ENCODE peak calls at places on chromosome 18, in four cellular contexts. C is foreskin fibroblast, W is left ventricle myocardium inferior, H is lower lobe of right lung. O is an unnamed sample.

GRCh38 chr18:23422751-23423418 is 30.2 kb upstream of the RIOK3 start:
- DNase-seq in W (peak), H (peak), C (peak), O (no peak)

GRCh38 chr18:35577045-35577848 is 4.3 kb upstream of the GALNT1 start:
- DNase-seq in C (no peak), W (no peak), H (no peak), O (no peak)

GRCh38 chr18:499351-500229 is 911 bp downstream of the COLEC12 start:
- DNase-seq in C (peak), W (no peak), H (peak), O (peak)

GRCh38 chr18:75238100-75238499 is 27.5 kb downstream of the TSHZ1 start:
- DNase-seq in C (peak), W (no peak), H (no peak), O (no peak)

GRCh38 chr18:25248755-25249154 is 103.2 kb downstream of the ZNF521 start:
- DNase-seq in W (no peak), C (no peak), H (no peak), O (no peak)

GRCh38 chr18:57921708-57922107 is 118.6 kb upstream of the ATP8B1 start:
- DNase-seq in W (no peak), H (no peak), C (peak), O (no peak)

GRCh38 chr18:56000041-56000440 is 412.0 kb upstream of the TCF4 start:
- DNase-seq in C (peak), W (no peak), H (no peak), O (no peak)

GRCh38 chr18:42068030-42068429 is 113.0 kb downstream of the PIK3C3 start:
- DNase-seq in H (no peak), C (no peak), W (no peak), O (no peak)

GRCh38 chr18:43661570-43661969 is 384.3 kb upstream of the SYT4 start:
- DNase-seq in C (peak), W (no peak), H (no peak), O (peak)

GRCh38 chr18:52615943-52616342 is 275.9 kb downstream of the DCC start:
- DNase-seq in C (no peak), W (no peak), H (no peak), O (no peak)

GRCh38 chr18:24704921-24705620 is 244.6 kb downstream of the HRH4 start:
- DNase-seq in W (no peak), C (peak), H (no peak), O (peak)

GRCh38 chr18:45874501-45875184 is 49.2 kb downstream of the SIGLEC15 start:
- DNase-seq in H (no peak), C (no peak), W (no peak), O (no peak)

GRCh38 chr18:21632393-21632792 is 20.3 kb downstream of the SNRPD1 start:
- DNase-seq in H (no peak), C (no peak), W (no peak), O (no peak)
- TF ChIP-seq CTCF in H (no peak), C (no peak), W (no peak), O (peak)

GRCh38 chr18:37956020-37956419 is 390.4 kb upstream of the CELF4 start:
- DNase-seq in C (no peak), W (no peak), H (no peak), O (no peak)
- H3K4me3 ChIP-seq in C (no peak), W (no peak), H (no peak), O (no peak)

GRCh38 chr18:7177131-7177744 is 53.7 kb upstream of the LRRC30 start:
- DNase-seq in W (no peak), C (peak), H (no peak), O (peak)
- TF ChIP-seq CTCF in W (peak), C (peak), H (peak), O (peak)

DNA sequence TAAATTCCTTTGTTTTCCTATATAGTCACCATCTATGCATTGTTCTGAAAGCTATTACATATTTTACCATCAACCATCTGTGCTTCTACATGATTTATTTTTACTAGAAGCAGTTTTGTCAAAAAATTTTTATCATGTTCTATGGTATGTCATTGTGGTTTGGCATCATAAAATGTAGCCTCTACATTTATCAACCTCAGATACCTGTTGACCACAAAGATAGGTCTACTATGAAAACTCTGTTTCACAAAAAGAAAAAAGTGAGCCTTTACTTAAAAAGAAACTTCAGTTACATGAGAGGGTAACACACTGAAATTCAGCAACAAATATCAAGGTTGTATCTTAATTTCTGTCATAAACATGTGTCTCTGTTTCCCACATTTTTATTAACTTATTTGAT is 3.7 kb downstream of the BCL2 start:
- DNase-seq in C (no peak), H (no peak), W (no peak), O (no peak)
- H3K4me3 ChIP-seq in C (no peak), H (no peak), W (no peak), O (no peak)

GRCh38 chr18:51029694-51030536 is at the start of gene SMAD4:
- DNase-seq in W (peak), H (peak), C (peak), O (peak)
- TF ChIP-seq CTCF in W (no peak), H (no peak), C (no peak), O (no peak)

DNA sequence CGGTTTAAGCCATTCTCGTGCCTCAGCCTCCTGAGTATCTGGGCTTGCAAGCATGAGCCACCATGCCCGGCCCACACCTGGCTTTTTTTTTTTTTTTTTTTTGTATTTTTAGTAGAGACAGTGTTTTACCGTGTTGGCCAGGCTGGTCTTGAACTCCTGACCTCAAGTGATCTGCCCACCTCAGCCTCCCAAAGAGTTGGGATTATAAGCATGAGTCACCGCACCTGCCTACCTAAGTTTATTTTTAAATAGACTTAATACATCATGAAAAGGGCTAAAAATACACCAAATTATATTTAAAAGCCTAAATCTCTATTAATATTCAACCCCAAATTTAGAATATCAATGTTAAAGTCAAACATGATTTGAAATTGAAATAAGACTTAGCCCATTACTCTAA is 250.8 kb upstream of the MC4R start:
- DNase-seq in W (no peak), H (no peak), C (no peak), O (no peak)
- H3K4me3 ChIP-seq in W (no peak), H (no peak), C (no peak), O (no peak)

DNA sequence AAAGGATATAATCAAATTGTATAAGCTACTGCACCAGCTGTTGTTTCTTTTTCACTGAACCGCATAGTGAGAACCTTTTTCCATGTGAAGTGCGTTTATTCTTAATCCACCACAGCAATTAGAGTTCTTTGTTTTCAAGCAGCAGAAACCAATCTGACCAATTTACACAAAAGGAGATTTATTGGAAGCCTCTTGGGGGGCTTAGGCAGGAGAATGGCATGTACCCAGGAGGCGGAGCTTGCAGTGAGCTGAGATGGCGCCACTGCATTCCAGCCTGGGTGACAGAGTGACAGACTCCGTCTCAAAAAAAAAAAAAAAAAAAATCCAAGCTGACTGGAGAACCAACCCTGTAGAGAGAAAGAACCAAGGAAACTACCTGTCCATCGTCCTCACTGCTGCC is 10.0 kb downstream of the ADNP2 start:
- DNase-seq in W (no peak), H (no peak), C (no peak), O (no peak)
- TF ChIP-seq CTCF in W (no peak), H (no peak), C (no peak), O (no peak)

DNA sequence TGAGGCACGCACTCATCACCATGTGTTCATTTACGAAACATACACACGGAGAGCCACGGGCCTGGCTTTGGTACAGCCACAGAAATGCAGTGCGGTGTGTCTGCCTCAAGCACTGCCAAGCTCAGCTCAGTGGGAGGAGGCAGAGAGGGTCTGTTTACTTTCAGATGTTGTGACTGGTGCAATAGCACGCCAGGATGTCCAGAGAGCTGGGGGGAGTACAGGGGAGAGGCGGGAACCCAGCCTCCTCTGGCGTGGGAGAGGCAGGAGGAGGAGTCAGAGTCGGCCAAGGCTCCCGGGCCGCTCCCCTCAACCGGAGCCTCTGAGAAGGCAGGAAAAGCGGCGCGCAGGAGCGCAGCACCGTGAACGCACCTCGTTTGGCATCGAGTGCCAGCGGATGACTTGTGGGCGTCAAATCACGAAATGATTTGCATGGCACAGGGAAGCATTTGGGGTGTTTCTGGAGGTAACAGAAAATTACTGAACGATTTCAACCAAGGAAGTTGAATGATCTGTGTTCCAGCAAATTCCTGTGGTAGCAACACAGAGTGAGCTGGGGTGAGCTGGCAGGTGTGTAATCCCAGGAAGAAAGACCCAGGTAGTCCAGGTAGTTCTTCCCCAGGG is 143.0 kb downstream of the ZNF516 start:
- DNase-seq in W (peak), C (peak), H (no peak), O (peak)
- H3K4me3 ChIP-seq in W (no peak), C (peak), H (no peak), O (peak)

GRCh38 chr18:13110559-13110958 is 108.0 kb upstream of the LDLRAD4 start:
- DNase-seq in H (no peak), C (no peak), W (no peak), O (no peak)

GRCh38 chr18:13107074-13107473 is 111.5 kb upstream of the LDLRAD4 start:
- DNase-seq in W (no peak), C (peak), H (no peak), O (no peak)

GRCh38 chr18:13108330-13108729 is 110.2 kb upstream of the LDLRAD4 start:
- DNase-seq in W (no peak), H (no peak), C (no peak), O (no peak)

GRCh38 chr18:13112982-13113381 is 105.6 kb upstream of the LDLRAD4 start:
- DNase-seq in H (no peak), W (peak), C (peak), O (no peak)
- TF ChIP-seq CTCF in H (peak), W (peak), C (peak), O (peak)